ENCODE peak calls at places on chromosomes 16 and 17, in six cellular contexts. W is Daoy, I is GM10248, F is amniotic stem cell, A is B cell, T is EL. N is an unnamed sample.

GRCh38 chr17:83201206-83202001 is 122.0 kb downstream of the METRNL start:
- DNase-seq in W (no peak), I (no peak), F (no peak), A (no peak), T (no peak), N (no peak)

GRCh38 chr17:66437466-66438026 is 135.1 kb downstream of the PRKCA start:
- DNase-seq in W (no peak), I (no peak), F (no peak), A (no peak), T (no peak), N (no peak)

GRCh38 chr16:30623558-30624283 is 13.5 kb upstream of the ZNF689 start:
- DNase-seq in W (no peak), I (no peak), F (no peak), A (no peak), T (peak; percentile 6), N (no peak)

GRCh38 chr16:64269756-64270155 is 852.1 kb downstream of the CDH11 start:
- DNase-seq in W (no peak), I (no peak), F (no peak), A (no peak), T (no peak), N (no peak)

GRCh38 chr16:66895697-66895995 is 15.3 kb downstream of the PDP2 start:
- DNase-seq in W (no peak), I (no peak), F (no peak), A (peak; percentile 21), T (no peak), N (no peak)

GRCh38 chr17:3729881-3730280 is 6.2 kb downstream of the HASPIN start:
- DNase-seq in W (no peak), I (no peak), F (no peak), A (no peak), T (no peak), N (no peak)

GRCh38 chr16:2230376-2230775 is 5.9 kb upstream of the DNASE1L2 start:
- DNase-seq in W (no peak), I (no peak), F (no peak), A (no peak), T (no peak), N (no peak)

GRCh38 chr16:1976951-1977874 is 4.1 kb downstream of the NOXO1 start:
- DNase-seq in W (no peak), I (no peak), F (no peak), A (peak; percentile 55), T (no peak), N (no peak)

GRCh38 chr16:23504453-23505179 is 5.7 kb downstream of the GGA2 start:
- DNase-seq in W (peak; percentile 93), I (peak; percentile 67), F (no peak), A (no peak), T (peak; percentile 97), N (peak; percentile 34)

GRCh38 chr16:56939801-56940200 is 7.9 kb downstream of the HERPUD1 start:
- DNase-seq in W (no peak), I (no peak), F (no peak), A (no peak), T (no peak), N (no peak)

GRCh38 chr16:66925322-66925840 is at the start of gene RRAD:
- DNase-seq in W (peak; percentile 63), I (no peak), F (no peak), A (peak; percentile 71), T (peak; percentile 41), N (no peak)

GRCh38 chr17:17445925-17446665 is 30.7 kb upstream of the MED9 start:
- DNase-seq in W (peak; percentile 97), I (no peak), F (peak; percentile 74), A (no peak), T (peak; percentile 97), N (no peak)

GRCh38 chr17:49779730-49780220 is 8.7 kb upstream of the KAT7 start:
- DNase-seq in W (peak; percentile 47), I (peak; percentile 34), F (peak; percentile 40), A (no peak), T (peak; percentile 71), N (peak; percentile 61)

GRCh38 chr16:1308036-1308976 is 1.1 kb upstream of the UBE2I start:
- DNase-seq in W (no peak), I (no peak), F (no peak), A (no peak), T (no peak), N (no peak)

N was measured in OCI-LY7.